ENCODE peak calls at places on chromosomes 5 and 9, in seven cellular contexts. C, N, B, W, G, O and P are unnamed samples.

GRCh38 chr9:108150736-108151135 is 661.2 kb upstream of the KLF4 start:
- DNase-seq in G (no peak), B (peak; percentile 63), N (no peak), W (no peak), O (no peak), C (no peak), P (no peak)

GRCh38 chr9:97660345-97660744 is 26.7 kb downstream of the NCBP1 start:
- DNase-seq in B (no peak), C (no peak), G (no peak), O (no peak), N (no peak), W (no peak), P (no peak)

GRCh38 chr9:135504262-135505229 is 4.1 kb downstream of the MRPS2 start:
- DNase-seq in G (peak; percentile 77), W (peak; percentile 85), O (peak; percentile 82), C (no peak), B (peak; percentile 79), N (no peak), P (peak; percentile 44)

GRCh38 chr9:69172895-69173294 is 1.2 kb upstream of the TJP2 start:
- DNase-seq in G (no peak), W (no peak), N (peak; percentile 67), C (no peak), O (no peak), B (no peak), P (no peak)

GRCh38 chr5:38994329-38994927 is 79.8 kb downstream of the RICTOR start:
- DNase-seq in O (peak; percentile 77), B (peak; percentile 83), C (peak; percentile 73), N (peak; percentile 12), W (peak; percentile 24), G (peak; percentile 59), P (no peak)

GRCh38 chr5:115461506-115462290 is 82.9 kb downstream of the FEM1C start:
- DNase-seq in W (peak; percentile 38), G (no peak), C (peak; percentile 58), B (peak; percentile 93), N (peak; percentile 99), O (no peak), P (no peak)

GRCh38 chr9:121887553-121888437 is 205.3 kb downstream of the TTLL11 start:
- DNase-seq in N (no peak), G (no peak), C (no peak), O (no peak), W (no peak), B (peak; percentile 31), P (no peak)

GRCh38 chr9:110626109-110626829 is 42.3 kb upstream of the MUSK start:
- DNase-seq in B (peak; percentile 93), O (peak; percentile 5), W (no peak), C (no peak), N (no peak), G (no peak), P (no peak)

GRCh38 chr5:161975350-161975749 is 92.2 kb upstream of the GABRG2 start:
- DNase-seq in C (no peak), G (no peak), N (no peak), O (no peak), W (no peak), B (no peak), P (no peak)

GRCh38 chr5:59188415-59189225 is 605.7 kb downstream of the RAB3C start:
- DNase-seq in N (no peak), G (peak; percentile 88), W (peak; percentile 37), C (no peak), B (peak; percentile 81), O (peak; percentile 88), P (peak; percentile 58)

GRCh38 chr5:157253547-157253946 is 12.4 kb upstream of the CYFIP2 start:
- DNase-seq in B (peak; percentile 80), C (no peak), N (no peak), G (peak; percentile 69), O (peak; percentile 76), W (peak; percentile 69), P (no peak)

GRCh38 chr5:18455521-18455920 is 821.3 kb downstream of the TAF11L14 start:
- DNase-seq in B (no peak), W (no peak), N (no peak), C (no peak), O (no peak), G (no peak), P (no peak)

GRCh38 chr9:133111461-133112360 is 9.3 kb downstream of the RALGDS start:
- DNase-seq in N (no peak), C (no peak), W (no peak), G (no peak), O (no peak), B (no peak), P (no peak)

GRCh38 chr5:154168395-154168794 is 22.1 kb upstream of the GALNT10 start:
- DNase-seq in C (no peak), W (no peak), B (peak; percentile 53), O (no peak), N (no peak), G (no peak), P (no peak)

GRCh38 chr5:1765880-1766235 is 33.8 kb downstream of the MRPL36 start:
- DNase-seq in O (no peak), G (no peak), N (no peak), C (no peak), B (no peak), W (no peak), P (no peak)

GRCh38 chr5:38468202-38468656 is 88.2 kb downstream of the LIFR start:
- DNase-seq in B (peak; percentile 97), N (peak; percentile 76), O (no peak), W (peak; percentile 81), G (no peak), C (no peak), P (no peak)

GRCh38 chr9:98057095-98057799 is 715 bp downstream of the NANS start:
- DNase-seq in N (no peak), W (no peak), C (no peak), G (peak; percentile 4), O (peak; percentile 30), B (peak; percentile 58), P (no peak)

GRCh38 chr5:82991678-82992323 is 85.4 kb downstream of the TMEM167A start:
- DNase-seq in N (peak; percentile 29), W (no peak), G (no peak), B (no peak), C (no peak), O (no peak), P (no peak)

GRCh38 chr5:74013222-74013621 is 387.2 kb downstream of the ARHGEF28 start:
- DNase-seq in G (no peak), W (no peak), B (no peak), N (no peak), O (no peak), C (no peak), P (no peak)

GRCh38 chr5:160188151-160188967 is 40.9 kb upstream of the FABP6 start:
- DNase-seq in W (peak; percentile 31), G (peak; percentile 70), B (peak; percentile 72), N (no peak), O (peak; percentile 96), C (peak; percentile 78), P (no peak)

GRCh38 chr5:5179597-5179996 is 39.5 kb downstream of the ADAMTS16 start:
- DNase-seq in O (peak; percentile 94), C (no peak), W (no peak), N (no peak), B (no peak), G (peak; percentile 45), P (no peak)

GRCh38 chr5:5183192-5183699 is 43.1 kb downstream of the ADAMTS16 start:
- DNase-seq in C (no peak), G (peak; percentile 64), B (no peak), O (peak; percentile 91), N (no peak), W (no peak), P (no peak)

GRCh38 chr5:5182508-5183191 is 42.5 kb downstream of the ADAMTS16 start:
- DNase-seq in W (no peak), B (no peak), G (peak; percentile 10), C (no peak), N (no peak), O (peak; percentile 43), P (no peak)

GRCh38 chr5:5181650-5182324 is 41.7 kb downstream of the ADAMTS16 start:
- DNase-seq in B (no peak), G (peak; percentile 64), C (no peak), W (no peak), O (peak; percentile 57), N (no peak), P (no peak)

GRCh38 chr5:5183933-5184332 is 43.8 kb downstream of the ADAMTS16 start:
- DNase-seq in O (peak; percentile 29), C (no peak), W (no peak), B (no peak), N (no peak), G (no peak), P (no peak)
- H3K4me1 ChIP-seq in O (peaks cover 36% of the 10 kb centered on the region), C (no peaks in the 10 kb centered on the region), W (peaks cover 12% of the 10 kb centered on the region), B (no peaks in the 10 kb centered on the region), N (no peaks in the 10 kb centered on the region), G (peaks cover 42% of the 10 kb centered on the region), P (no peaks in the 10 kb centered on the region)

GRCh38 chr5:132491368-132492364 is 1.1 kb upstream of the IRF1 start:
- DNase-seq in C (no peak), N (no peak), G (peak; percentile 21), B (no peak), W (no peak), O (peak; percentile 54), P (peak; percentile 71)
- H3K4me1 ChIP-seq in C (peaks cover 38% of the 10 kb centered on the region), N (peaks cover 8% of the 10 kb centered on the region), G (no peaks in the 10 kb centered on the region), B (peaks cover 8% of the 10 kb centered on the region), W (peaks cover 36% of the 10 kb centered on the region), O (peaks cover 22% of the 10 kb centered on the region), P (peaks cover 43% of the 10 kb centered on the region)

DNA sequence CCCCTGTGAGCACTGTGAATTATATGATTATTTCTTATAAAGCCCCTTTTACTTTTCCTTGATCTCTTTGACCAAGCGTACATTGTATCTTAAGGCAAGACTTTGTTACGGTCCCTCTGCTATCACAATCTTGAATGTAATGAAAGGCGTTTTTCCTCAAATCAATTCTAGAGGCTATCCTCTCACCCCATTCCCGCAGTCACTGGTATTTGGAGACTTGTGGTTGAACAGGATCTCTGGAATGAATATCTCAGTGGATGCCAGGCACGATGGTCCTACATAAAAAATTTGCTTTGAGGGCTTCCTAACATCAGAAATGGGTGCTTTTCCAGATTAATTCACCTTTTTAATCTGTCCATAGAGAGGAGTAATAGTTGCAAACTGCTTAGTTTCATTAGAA is 151.4 kb upstream of the PAPPA start:
- DNase-seq in C (peak; percentile 61), G (no peak), B (no peak), W (no peak), N (no peak), O (no peak), P (no peak)
- H3K4me1 ChIP-seq in C (peaks cover 69% of the 10 kb centered on the region), G (no peaks in the 10 kb centered on the region), B (peaks cover 38% of the 10 kb centered on the region), W (peaks cover 51% of the 10 kb centered on the region), N (peaks cover 6% of the 10 kb centered on the region), O (no peaks in the 10 kb centered on the region), P (no peaks in the 10 kb centered on the region)

DNA sequence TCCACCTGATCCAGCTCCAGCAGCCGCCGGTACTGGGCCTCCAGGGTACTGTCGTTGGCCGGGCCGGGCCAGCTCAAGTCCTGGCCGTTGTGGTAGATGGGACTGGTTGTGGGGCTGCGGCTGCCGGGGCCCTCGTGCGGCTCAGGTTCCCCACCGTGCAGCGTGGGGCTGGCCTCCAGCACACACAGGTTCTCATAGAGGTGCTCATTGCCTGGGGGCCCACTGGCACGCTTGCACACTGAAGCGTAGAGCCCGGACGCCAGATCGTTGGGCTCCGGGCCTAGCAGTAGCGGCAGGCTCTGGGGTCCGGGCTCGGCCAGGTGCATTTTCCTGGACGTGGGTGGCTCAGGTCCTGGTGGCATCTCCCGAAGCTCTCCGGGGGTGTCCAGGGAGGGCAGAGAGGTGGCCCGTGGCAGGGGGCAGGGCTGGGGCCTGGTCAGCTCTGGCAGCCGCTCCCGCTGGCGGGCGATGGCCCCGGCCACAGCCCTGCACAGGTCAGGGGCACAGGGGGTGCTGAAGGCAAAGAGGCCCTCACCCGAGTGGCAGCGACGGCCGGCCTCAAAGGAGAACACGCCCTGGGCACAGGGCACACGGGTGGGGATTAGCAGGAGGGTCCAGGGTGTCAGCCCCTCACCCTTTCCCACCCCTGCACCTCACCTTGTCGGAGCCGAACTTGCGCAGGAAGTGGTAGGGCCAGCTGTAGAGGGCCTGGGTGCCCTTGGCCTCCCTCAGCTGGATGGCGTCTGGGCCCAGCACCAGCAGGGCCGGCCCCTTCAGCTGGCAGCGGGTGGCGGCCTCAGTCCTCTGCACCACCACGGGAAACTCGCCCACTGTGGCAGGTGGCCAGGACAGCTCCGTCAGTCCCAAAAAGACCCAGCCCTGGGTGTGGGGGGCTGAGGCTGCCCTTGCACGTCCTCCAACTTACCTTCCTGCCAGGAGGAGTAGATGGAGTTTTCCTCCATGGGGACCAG is 5.3 kb downstream of the DOK3 start:
- DNase-seq in C (no peak), B (no peak), O (no peak), G (no peak), W (no peak), N (no peak), P (no peak)
- H3K4me1 ChIP-seq in C (no peaks in the 10 kb centered on the region), B (no peaks in the 10 kb centered on the region), O (peaks cover 17% of the 10 kb centered on the region), G (peaks cover 9% of the 10 kb centered on the region), W (peaks cover 4% of the 10 kb centered on the region), N (no peaks in the 10 kb centered on the region), P (no peaks in the 10 kb centered on the region)